ENCODE peak calls at places on chromosomes 7 and 10, in five cellular contexts. N, X, I, D and H are unnamed samples.

GRCh38 chr7:76262683-76263402 is 39.6 kb upstream of the HSPB1 start:
- DNase-seq in N (no peak), X (no peak), I (peak; percentile 80), D (peak; percentile 66), H (peak; percentile 80)

GRCh38 chr7:82697897-82698296 is 254.3 kb upstream of the CACNA2D1 start:
- DNase-seq in N (no peak), X (no peak), I (no peak), D (no peak), H (no peak)

GRCh38 chr10:33015798-33016547 is 57.9 kb upstream of the ITGB1 start:
- DNase-seq in N (no peak), X (no peak), I (no peak), D (no peak), H (no peak)

GRCh38 chr7:31073486-31074383 is 21.6 kb downstream of the ADCYAP1R1 start:
- DNase-seq in N (peak; percentile 36), X (peak; percentile 71), I (no peak), D (no peak), H (no peak)

GRCh38 chr7:132280335-132280734 is 295.9 kb downstream of the PLXNA4 start:
- DNase-seq in N (no peak), X (no peak), I (no peak), D (no peak), H (no peak)

GRCh38 chr7:143884978-143885559 is 16.9 kb downstream of the TCAF1 start:
- DNase-seq in N (peak; percentile 49), X (peak; percentile 79), I (peak; percentile 82), D (no peak), H (no peak)

GRCh38 chr10:69093933-69094332 is 6.0 kb downstream of the SRGN start:
- DNase-seq in N (no peak), X (no peak), I (no peak), D (no peak), H (peak; percentile 53)

GRCh38 chr7:6237730-6238129 is 34.7 kb downstream of the CYTH3 start:
- DNase-seq in N (no peak), X (no peak), I (no peak), D (no peak), H (no peak)

GRCh38 chr7:4655311-4655710 is 26.8 kb upstream of the FOXK1 start:
- DNase-seq in N (no peak), X (no peak), I (no peak), D (no peak), H (no peak)

GRCh38 chr10:104641150-104642000 is at the start of gene SORCS3:
- DNase-seq in N (no peak), X (no peak), I (peak; percentile 69), D (no peak), H (no peak)

GRCh38 chr7:98872328-98872924 is 2.6 kb upstream of the TMEM130 start:
- DNase-seq in N (no peak), X (peak; percentile 3), I (no peak), D (peak; percentile 45), H (peak; percentile 49)

GRCh38 chr7:110803602-110804143 is 287.3 kb upstream of the LRRN3 start:
- DNase-seq in N (no peak), X (no peak), I (no peak), D (no peak), H (no peak)

GRCh38 chr10:113045155-113046055 is 95.4 kb downstream of the TCF7L2 start:
- DNase-seq in N (no peak), X (peak; percentile 39), I (no peak), D (no peak), H (no peak)

GRCh38 chr10:127433951-127434350 is 115.2 kb upstream of the NPS start:
- DNase-seq in N (no peak), X (no peak), I (no peak), D (no peak), H (no peak)

GRCh38 chr7:38682602-38683001 is 51.4 kb upstream of the AMPH start:
- DNase-seq in N (no peak), X (no peak), I (no peak), D (no peak), H (no peak)

GRCh38 chr7:102433319-102434038 is at the start of gene ORAI2:
- DNase-seq in N (peak; percentile 83), X (peak; percentile 89), I (peak; percentile 84), D (peak; percentile 81), H (peak; percentile 87)

GRCh38 chr7:47384755-47385475 is 197.0 kb downstream of the TNS3 start:
- DNase-seq in N (no peak), X (peak; percentile 43), I (no peak), D (no peak), H (no peak)
- H3K4me1 ChIP-seq in N (peaks cover 12% of the 10 kb centered on the region), X (no peaks in the 10 kb centered on the region), I (peaks cover 15% of the 10 kb centered on the region), D (peaks cover 51% of the 10 kb centered on the region), H (peaks cover 55% of the 10 kb centered on the region)

DNA sequence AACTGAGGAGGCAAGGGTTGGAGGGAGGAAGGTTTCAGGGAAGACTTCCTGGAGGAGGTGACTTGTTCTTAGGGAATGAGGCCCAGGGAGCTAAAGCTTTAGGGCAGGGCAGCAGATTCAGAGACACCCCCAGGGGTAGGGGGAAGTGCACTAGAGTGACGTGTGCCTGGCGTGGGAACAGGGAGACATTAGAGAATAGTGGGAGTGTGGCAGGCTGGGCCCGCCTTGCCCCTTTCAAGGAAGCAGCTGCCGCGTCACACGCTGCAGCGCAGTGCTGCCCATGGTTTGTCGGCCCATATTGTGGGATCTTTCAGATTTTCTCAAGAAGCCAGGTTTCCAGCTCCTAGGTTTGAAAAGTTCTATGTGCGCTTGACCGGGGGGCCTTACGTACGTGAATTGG is 139.4 kb downstream of the LHPP start:
- DNase-seq in N (peak; percentile 3), X (no peak), I (no peak), D (no peak), H (no peak)
- H3K4me1 ChIP-seq in N (no peaks in the 10 kb centered on the region), X (no peaks in the 10 kb centered on the region), I (no peaks in the 10 kb centered on the region), D (peaks cover 6% of the 10 kb centered on the region), H (peaks cover 9% of the 10 kb centered on the region)

GRCh38 chr7:29237483-29237882 is 42.9 kb downstream of the CHN2 start:
- DNase-seq in N (no peak), X (no peak), I (no peak), D (no peak), H (no peak)
- H3K4me1 ChIP-seq in N (peaks cover 1% of the 10 kb centered on the region), X (no peaks in the 10 kb centered on the region), I (no peaks in the 10 kb centered on the region), D (no peaks in the 10 kb centered on the region), H (peaks cover 14% of the 10 kb centered on the region)

DNA sequence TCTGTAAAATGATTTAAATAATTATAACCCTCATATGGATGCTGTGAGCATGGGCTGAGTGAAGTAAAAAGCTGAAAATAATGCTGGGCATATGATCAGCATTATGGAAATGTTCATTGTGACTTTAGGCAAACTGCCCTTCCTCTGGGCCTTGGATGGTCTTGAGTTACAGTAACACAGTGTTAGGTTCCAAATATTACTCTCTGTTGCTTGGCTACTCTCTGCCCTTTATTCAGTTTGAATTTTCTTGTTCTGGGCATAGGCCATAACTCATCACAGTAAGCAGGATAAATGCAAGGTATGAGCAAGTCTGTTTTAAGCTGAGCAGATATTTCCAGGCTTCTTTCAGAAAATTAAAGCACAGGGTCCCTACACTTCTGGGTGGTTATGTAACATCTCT is 868.0 kb downstream of the KCNMA1 start:
- DNase-seq in N (no peak), X (no peak), I (no peak), D (no peak), H (no peak)
- H3K4me1 ChIP-seq in N (no peaks in the 10 kb centered on the region), X (no peaks in the 10 kb centered on the region), I (no peaks in the 10 kb centered on the region), D (no peaks in the 10 kb centered on the region), H (no peaks in the 10 kb centered on the region)

GRCh38 chr7:80597875-80598274 is 40.6 kb upstream of the CD36 start:
- DNase-seq in N (no peak), X (no peak), I (no peak), D (no peak), H (no peak)
- H3K4me1 ChIP-seq in N (peaks cover 34% of the 10 kb centered on the region), X (no peaks in the 10 kb centered on the region), I (peaks cover 11% of the 10 kb centered on the region), D (peaks cover 17% of the 10 kb centered on the region), H (no peaks in the 10 kb centered on the region)